ENCODE peak calls at places on chromosomes 1 and 21, in seven cellular contexts. One of them, this sample, is unnamed.

GRCh38 chr1:77347646-77348045 is 65.8 kb downstream of the AK5 start:
- DNase-seq in HCT116: peak
- DNase-seq in body of pancreas: no peak
- DNase-seq in caudate nucleus: no peak
- DNase-seq in CD4-positive, alpha-beta T cell: no peak
- DNase-seq in GM12892: no peak
- DNase-seq in NCI-H774: no peak
- DNase-seq in this sample: no peak

GRCh38 chr21:37675202-37675801 is 241.0 kb downstream of the KCNJ6 start:
- DNase-seq in HCT116: peak
- DNase-seq in body of pancreas: peak
- DNase-seq in caudate nucleus: no peak
- DNase-seq in CD4-positive, alpha-beta T cell: peak
- DNase-seq in GM12892: peak
- DNase-seq in NCI-H774: peak
- DNase-seq in this sample: peak

GRCh38 chr1:206467915-206468314 is 2.4 kb upstream of the IKBKE start:
- DNase-seq in HCT116: no peak
- DNase-seq in body of pancreas: peak
- DNase-seq in caudate nucleus: no peak
- DNase-seq in CD4-positive, alpha-beta T cell: no peak
- DNase-seq in GM12892: no peak
- DNase-seq in NCI-H774: no peak
- DNase-seq in this sample: peak

GRCh38 chr1:226404904-226405222 is 3.0 kb downstream of the PARP1 start:
- DNase-seq in HCT116: no peak
- DNase-seq in body of pancreas: no peak
- DNase-seq in caudate nucleus: no peak
- DNase-seq in CD4-positive, alpha-beta T cell: no peak
- DNase-seq in GM12892: no peak
- DNase-seq in NCI-H774: no peak
- DNase-seq in this sample: no peak

GRCh38 chr1:1168156-1168450 is 5.6 kb upstream of the TTLL10 start:
- DNase-seq in HCT116: no peak
- DNase-seq in body of pancreas: no peak
- DNase-seq in caudate nucleus: no peak
- DNase-seq in CD4-positive, alpha-beta T cell: no peak
- DNase-seq in GM12892: no peak
- DNase-seq in NCI-H774: no peak
- DNase-seq in this sample: no peak

GRCh38 chr1:181855380-181855779 is 206.1 kb downstream of the ZNF648 start:
- DNase-seq in HCT116: no peak
- DNase-seq in body of pancreas: no peak
- DNase-seq in caudate nucleus: no peak
- DNase-seq in CD4-positive, alpha-beta T cell: no peak
- DNase-seq in GM12892: no peak
- DNase-seq in NCI-H774: no peak
- DNase-seq in this sample: no peak

GRCh38 chr1:117615474-117615873 is 9.6 kb downstream of the TENT5C start:
- DNase-seq in HCT116: no peak
- DNase-seq in body of pancreas: no peak
- DNase-seq in caudate nucleus: no peak
- DNase-seq in CD4-positive, alpha-beta T cell: peak
- DNase-seq in GM12892: no peak
- DNase-seq in NCI-H774: no peak
- DNase-seq in this sample: no peak

GRCh38 chr1:81799939-81800740 is 594 bp upstream of the ADGRL2 start:
- DNase-seq in HCT116: no peak
- DNase-seq in body of pancreas: peak
- DNase-seq in caudate nucleus: no peak
- DNase-seq in CD4-positive, alpha-beta T cell: no peak
- DNase-seq in GM12892: no peak
- DNase-seq in NCI-H774: no peak
- DNase-seq in this sample: peak

GRCh38 chr1:40979241-40980067 is at the start of gene CTPS1:
- DNase-seq in HCT116: peak
- DNase-seq in body of pancreas: peak
- DNase-seq in caudate nucleus: peak
- DNase-seq in CD4-positive, alpha-beta T cell: peak
- DNase-seq in GM12892: peak
- DNase-seq in NCI-H774: peak
- DNase-seq in this sample: peak

GRCh38 chr21:29152936-29153335 is 22.5 kb downstream of the MAP3K7CL start:
- DNase-seq in HCT116: no peak
- DNase-seq in body of pancreas: no peak
- DNase-seq in caudate nucleus: no peak
- DNase-seq in CD4-positive, alpha-beta T cell: no peak
- DNase-seq in GM12892: no peak
- DNase-seq in NCI-H774: no peak
- DNase-seq in this sample: no peak

GRCh38 chr1:6082430-6082971 is 36.8 kb downstream of the KCNAB2 start:
- DNase-seq in HCT116: no peak
- DNase-seq in body of pancreas: no peak
- DNase-seq in caudate nucleus: no peak
- DNase-seq in CD4-positive, alpha-beta T cell: no peak
- DNase-seq in GM12892: no peak
- DNase-seq in NCI-H774: no peak
- DNase-seq in this sample: no peak

GRCh38 chr1:16617101-16617727 is 3.9 kb upstream of the NBPF1 start:
- DNase-seq in HCT116: no peak
- DNase-seq in body of pancreas: no peak
- DNase-seq in caudate nucleus: no peak
- DNase-seq in CD4-positive, alpha-beta T cell: no peak
- DNase-seq in GM12892: no peak
- DNase-seq in NCI-H774: no peak
- DNase-seq in this sample: peak

GRCh38 chr1:245765241-245766000 is 610.6 kb downstream of the KIF26B start:
- DNase-seq in HCT116: no peak
- DNase-seq in body of pancreas: no peak
- DNase-seq in caudate nucleus: peak
- DNase-seq in CD4-positive, alpha-beta T cell: no peak
- DNase-seq in GM12892: no peak
- DNase-seq in NCI-H774: no peak
- DNase-seq in this sample: no peak

GRCh38 chr1:112465122-112465521 is 43.6 kb upstream of the WNT2B start:
- DNase-seq in HCT116: no peak
- DNase-seq in body of pancreas: no peak
- DNase-seq in caudate nucleus: no peak
- DNase-seq in CD4-positive, alpha-beta T cell: no peak
- DNase-seq in GM12892: no peak
- DNase-seq in NCI-H774: no peak
- DNase-seq in this sample: no peak

GRCh38 chr21:38333290-38334272 is 76.8 kb downstream of the KCNJ15 start:
- DNase-seq in HCT116: no peak
- DNase-seq in body of pancreas: no peak
- DNase-seq in caudate nucleus: no peak
- DNase-seq in CD4-positive, alpha-beta T cell: no peak
- DNase-seq in GM12892: no peak
- DNase-seq in NCI-H774: no peak
- DNase-seq in this sample: no peak